ENCODE peak calls at places on chromosomes 2 and 18, in nine cellular contexts. One of them, this sample, is unnamed.
A peak's percentile ranks its signal among the peaks of the same experiment; 100 is the strongest.

GRCh38 chr2:879540-879939 is 71.1 kb upstream of the SNTG2 start:
- DNase-seq in Karpas-422: no peak
- DNase-seq in AG10803: no peak
- DNase-seq in H9: no peak
- DNase-seq in endothelial cell: no peak
- DNase-seq in memory B cell: no peak
- DNase-seq in pons: no peak
- DNase-seq in foreskin fibroblast: no peak
- DNase-seq in stimulated activated CD4-positive, alpha-beta T cell treated with anti-CD3 and anti-CD28 coated beads, TNF-alpha, amount 100 ng/mL, for 1 hour: no peak
- DNase-seq in this sample: no peak

GRCh38 chr2:134736167-134736885 is 17.5 kb upstream of the TMEM163 start:
- DNase-seq in H9: peak; percentile 45
- DNase-seq in pons: peak; percentile 65
- DNase-seq in stimulated activated CD4-positive, alpha-beta T cell treated with anti-CD3 and anti-CD28 coated beads, TNF-alpha, amount 100 ng/mL, for 1 hour: no peak
- DNase-seq in Karpas-422: peak; percentile 86
- DNase-seq in AG10803: peak; percentile 62
- DNase-seq in endothelial cell: peak; percentile 20
- DNase-seq in memory B cell: no peak
- DNase-seq in foreskin fibroblast: peak; percentile 41
- DNase-seq in this sample: no peak

GRCh38 chr2:157840568-157841156 is 35.5 kb downstream of the ACVR1 start:
- DNase-seq in memory B cell: no peak
- DNase-seq in pons: no peak
- DNase-seq in AG10803: no peak
- DNase-seq in H9: peak; percentile 36
- DNase-seq in Karpas-422: no peak
- DNase-seq in endothelial cell: no peak
- DNase-seq in foreskin fibroblast: no peak
- DNase-seq in stimulated activated CD4-positive, alpha-beta T cell treated with anti-CD3 and anti-CD28 coated beads, TNF-alpha, amount 100 ng/mL, for 1 hour: no peak
- DNase-seq in this sample: no peak

GRCh38 chr2:12412898-12413305 is 303.8 kb upstream of the TRIB2 start:
- DNase-seq in foreskin fibroblast: no peak
- DNase-seq in Karpas-422: no peak
- DNase-seq in pons: no peak
- DNase-seq in endothelial cell: no peak
- DNase-seq in AG10803: no peak
- DNase-seq in H9: no peak
- DNase-seq in memory B cell: no peak
- DNase-seq in stimulated activated CD4-positive, alpha-beta T cell treated with anti-CD3 and anti-CD28 coated beads, TNF-alpha, amount 100 ng/mL, for 1 hour: no peak
- DNase-seq in this sample: no peak

GRCh38 chr18:48138660-48139426 is 208.4 kb upstream of the SMAD2 start:
- DNase-seq in pons: no peak
- DNase-seq in memory B cell: no peak
- DNase-seq in endothelial cell: no peak
- DNase-seq in Karpas-422: no peak
- DNase-seq in stimulated activated CD4-positive, alpha-beta T cell treated with anti-CD3 and anti-CD28 coated beads, TNF-alpha, amount 100 ng/mL, for 1 hour: no peak
- DNase-seq in H9: no peak
- DNase-seq in foreskin fibroblast: no peak
- DNase-seq in AG10803: no peak
- DNase-seq in this sample: no peak

GRCh38 chr2:9558948-9559381 is 3.3 kb upstream of the ADAM17 start:
- DNase-seq in Karpas-422: no peak
- DNase-seq in foreskin fibroblast: peak; percentile 97
- DNase-seq in endothelial cell: no peak
- DNase-seq in H9: no peak
- DNase-seq in pons: no peak
- DNase-seq in AG10803: peak; percentile 90
- DNase-seq in stimulated activated CD4-positive, alpha-beta T cell treated with anti-CD3 and anti-CD28 coated beads, TNF-alpha, amount 100 ng/mL, for 1 hour: no peak
- DNase-seq in memory B cell: no peak
- DNase-seq in this sample: no peak

GRCh38 chr2:241566468-241566867 is 7.9 kb downstream of the BOK start:
- DNase-seq in stimulated activated CD4-positive, alpha-beta T cell treated with anti-CD3 and anti-CD28 coated beads, TNF-alpha, amount 100 ng/mL, for 1 hour: no peak
- DNase-seq in Karpas-422: no peak
- DNase-seq in H9: no peak
- DNase-seq in endothelial cell: no peak
- DNase-seq in memory B cell: no peak
- DNase-seq in pons: no peak
- DNase-seq in AG10803: no peak
- DNase-seq in foreskin fibroblast: no peak
- DNase-seq in this sample: no peak

GRCh38 chr2:144523606-144524131 is 3.8 kb upstream of the ZEB2 start:
- DNase-seq in pons: peak; percentile 64
- DNase-seq in H9: peak; percentile 71
- DNase-seq in AG10803: no peak
- DNase-seq in Karpas-422: peak; percentile 47
- DNase-seq in endothelial cell: no peak
- DNase-seq in foreskin fibroblast: peak; percentile 50
- DNase-seq in stimulated activated CD4-positive, alpha-beta T cell treated with anti-CD3 and anti-CD28 coated beads, TNF-alpha, amount 100 ng/mL, for 1 hour: no peak
- DNase-seq in memory B cell: no peak
- DNase-seq in this sample: no peak

GRCh38 chr18:58996131-58996632 is 131.5 kb downstream of the ZNF532 start:
- DNase-seq in stimulated activated CD4-positive, alpha-beta T cell treated with anti-CD3 and anti-CD28 coated beads, TNF-alpha, amount 100 ng/mL, for 1 hour: no peak
- DNase-seq in foreskin fibroblast: peak; percentile 75
- DNase-seq in memory B cell: no peak
- DNase-seq in Karpas-422: no peak
- DNase-seq in endothelial cell: no peak
- DNase-seq in AG10803: peak; percentile 93
- DNase-seq in pons: no peak
- DNase-seq in H9: no peak
- DNase-seq in this sample: no peak

GRCh38 chr2:183490930-183491329 is 366.7 kb downstream of the NUP35 start:
- DNase-seq in memory B cell: no peak
- DNase-seq in pons: peak; percentile 22
- DNase-seq in Karpas-422: no peak
- DNase-seq in AG10803: no peak
- DNase-seq in H9: no peak
- DNase-seq in endothelial cell: no peak
- DNase-seq in foreskin fibroblast: no peak
- DNase-seq in stimulated activated CD4-positive, alpha-beta T cell treated with anti-CD3 and anti-CD28 coated beads, TNF-alpha, amount 100 ng/mL, for 1 hour: no peak
- DNase-seq in this sample: no peak

GRCh38 chr2:138732651-138733050 is 47.5 kb downstream of the NXPH2 start:
- DNase-seq in memory B cell: no peak
- DNase-seq in Karpas-422: no peak
- DNase-seq in foreskin fibroblast: no peak
- DNase-seq in H9: no peak
- DNase-seq in endothelial cell: no peak
- DNase-seq in stimulated activated CD4-positive, alpha-beta T cell treated with anti-CD3 and anti-CD28 coated beads, TNF-alpha, amount 100 ng/mL, for 1 hour: no peak
- DNase-seq in pons: no peak
- DNase-seq in AG10803: no peak
- DNase-seq in this sample: no peak

GRCh38 chr2:28544915-28545589 is 49.2 kb downstream of the PLB1 start:
- DNase-seq in endothelial cell: no peak
- DNase-seq in Karpas-422: no peak
- DNase-seq in foreskin fibroblast: peak; percentile 26
- DNase-seq in AG10803: no peak
- DNase-seq in memory B cell: no peak
- DNase-seq in stimulated activated CD4-positive, alpha-beta T cell treated with anti-CD3 and anti-CD28 coated beads, TNF-alpha, amount 100 ng/mL, for 1 hour: no peak
- DNase-seq in pons: no peak
- DNase-seq in H9: no peak
- DNase-seq in this sample: no peak

GRCh38 chr2:130198343-130198742 is at the start of gene TUBA3E:
- DNase-seq in endothelial cell: no peak
- DNase-seq in Karpas-422: no peak
- DNase-seq in memory B cell: no peak
- DNase-seq in AG10803: no peak
- DNase-seq in pons: no peak
- DNase-seq in stimulated activated CD4-positive, alpha-beta T cell treated with anti-CD3 and anti-CD28 coated beads, TNF-alpha, amount 100 ng/mL, for 1 hour: no peak
- DNase-seq in H9: no peak
- DNase-seq in foreskin fibroblast: no peak
- DNase-seq in this sample: no peak

GRCh38 chr2:106561803-106562202 is 74.6 kb downstream of the CD8B2 start:
- DNase-seq in H9: no peak
- DNase-seq in stimulated activated CD4-positive, alpha-beta T cell treated with anti-CD3 and anti-CD28 coated beads, TNF-alpha, amount 100 ng/mL, for 1 hour: no peak
- DNase-seq in AG10803: no peak
- DNase-seq in endothelial cell: no peak
- DNase-seq in foreskin fibroblast: no peak
- DNase-seq in memory B cell: no peak
- DNase-seq in pons: no peak
- DNase-seq in Karpas-422: no peak
- DNase-seq in this sample: no peak

GRCh38 chr2:164808776-164809175 is 32.8 kb downstream of the COBLL1 start:
- DNase-seq in memory B cell: no peak
- DNase-seq in endothelial cell: no peak
- DNase-seq in AG10803: peak; percentile 71
- DNase-seq in foreskin fibroblast: peak; percentile 24
- DNase-seq in Karpas-422: no peak
- DNase-seq in stimulated activated CD4-positive, alpha-beta T cell treated with anti-CD3 and anti-CD28 coated beads, TNF-alpha, amount 100 ng/mL, for 1 hour: no peak
- DNase-seq in H9: no peak
- DNase-seq in pons: no peak
- DNase-seq in this sample: no peak

GRCh38 chr2:45860136-45861106 is 208.9 kb downstream of the PRKCE start:
- DNase-seq in Karpas-422: peak; percentile 66
- DNase-seq in stimulated activated CD4-positive, alpha-beta T cell treated with anti-CD3 and anti-CD28 coated beads, TNF-alpha, amount 100 ng/mL, for 1 hour: no peak
- DNase-seq in endothelial cell: no peak
- DNase-seq in pons: peak; percentile 89
- DNase-seq in H9: no peak
- DNase-seq in AG10803: peak; percentile 65
- DNase-seq in memory B cell: no peak
- DNase-seq in foreskin fibroblast: peak; percentile 85
- DNase-seq in this sample: no peak

GRCh38 chr18:34807106-34807796 is 97.2 kb downstream of the DTNA start:
- DNase-seq in pons: no peak
- DNase-seq in AG10803: no peak
- DNase-seq in foreskin fibroblast: no peak
- DNase-seq in Karpas-422: no peak
- DNase-seq in memory B cell: no peak
- DNase-seq in stimulated activated CD4-positive, alpha-beta T cell treated with anti-CD3 and anti-CD28 coated beads, TNF-alpha, amount 100 ng/mL, for 1 hour: no peak
- DNase-seq in H9: peak; percentile 72
- DNase-seq in endothelial cell: no peak
- DNase-seq in this sample: no peak

GRCh38 chr18:10792181-10792580 is 266.4 kb downstream of the NAPG start:
- DNase-seq in foreskin fibroblast: no peak
- DNase-seq in memory B cell: no peak
- DNase-seq in AG10803: no peak
- DNase-seq in Karpas-422: no peak
- DNase-seq in pons: no peak
- DNase-seq in H9: no peak
- DNase-seq in endothelial cell: no peak
- DNase-seq in stimulated activated CD4-positive, alpha-beta T cell treated with anti-CD3 and anti-CD28 coated beads, TNF-alpha, amount 100 ng/mL, for 1 hour: no peak
- DNase-seq in this sample: no peak

GRCh38 chr2:106094101-106094860 is 99.8 kb downstream of the UXS1 start:
- DNase-seq in endothelial cell: no peak
- DNase-seq in Karpas-422: no peak
- DNase-seq in pons: no peak
- DNase-seq in stimulated activated CD4-positive, alpha-beta T cell treated with anti-CD3 and anti-CD28 coated beads, TNF-alpha, amount 100 ng/mL, for 1 hour: no peak
- DNase-seq in memory B cell: no peak
- DNase-seq in H9: no peak
- DNase-seq in foreskin fibroblast: no peak
- DNase-seq in AG10803: no peak
- DNase-seq in this sample: peak; percentile 36

GRCh38 chr2:167510071-167510759 is 621.9 kb downstream of the XIRP2 start:
- DNase-seq in Karpas-422: no peak
- DNase-seq in memory B cell: no peak
- DNase-seq in endothelial cell: no peak
- DNase-seq in foreskin fibroblast: peak; percentile 28
- DNase-seq in H9: no peak
- DNase-seq in stimulated activated CD4-positive, alpha-beta T cell treated with anti-CD3 and anti-CD28 coated beads, TNF-alpha, amount 100 ng/mL, for 1 hour: no peak
- DNase-seq in AG10803: no peak
- DNase-seq in pons: no peak
- DNase-seq in this sample: no peak

GRCh38 chr18:57434536-57435494 is at the start of gene ONECUT2:
- DNase-seq in Karpas-422: no peak
- DNase-seq in foreskin fibroblast: peak; percentile 98
- DNase-seq in AG10803: peak; percentile 87
- DNase-seq in memory B cell: peak; percentile 49
- DNase-seq in H9: peak; percentile 98
- DNase-seq in stimulated activated CD4-positive, alpha-beta T cell treated with anti-CD3 and anti-CD28 coated beads, TNF-alpha, amount 100 ng/mL, for 1 hour: no peak
- DNase-seq in pons: peak; percentile 85
- DNase-seq in endothelial cell: peak; percentile 99
- DNase-seq in this sample: peak; percentile 10

GRCh38 chr18:63859781-63860535 is 27.5 kb upstream of the SERPINB2 start:
- DNase-seq in H9: no peak
- DNase-seq in pons: no peak
- DNase-seq in stimulated activated CD4-positive, alpha-beta T cell treated with anti-CD3 and anti-CD28 coated beads, TNF-alpha, amount 100 ng/mL, for 1 hour: no peak
- DNase-seq in memory B cell: no peak
- DNase-seq in endothelial cell: no peak
- DNase-seq in foreskin fibroblast: no peak
- DNase-seq in AG10803: no peak
- DNase-seq in Karpas-422: no peak
- DNase-seq in this sample: no peak

GRCh38 chr2:175207741-175208438 is 26.4 kb upstream of the ATP5MC3 start:
- DNase-seq in Karpas-422: no peak
- DNase-seq in pons: peak; percentile 15
- DNase-seq in AG10803: peak; percentile 17
- DNase-seq in H9: no peak
- DNase-seq in endothelial cell: no peak
- DNase-seq in stimulated activated CD4-positive, alpha-beta T cell treated with anti-CD3 and anti-CD28 coated beads, TNF-alpha, amount 100 ng/mL, for 1 hour: no peak
- DNase-seq in memory B cell: no peak
- DNase-seq in foreskin fibroblast: peak; percentile 28
- DNase-seq in this sample: no peak

GRCh38 chr2:33126973-33127372 is 180.2 kb downstream of the LTBP1 start:
- DNase-seq in foreskin fibroblast: peak; percentile 83
- DNase-seq in stimulated activated CD4-positive, alpha-beta T cell treated with anti-CD3 and anti-CD28 coated beads, TNF-alpha, amount 100 ng/mL, for 1 hour: no peak
- DNase-seq in memory B cell: no peak
- DNase-seq in Karpas-422: no peak
- DNase-seq in H9: no peak
- DNase-seq in AG10803: peak; percentile 68
- DNase-seq in endothelial cell: no peak
- DNase-seq in pons: no peak
- DNase-seq in this sample: no peak

GRCh38 chr2:130967020-130967495 is 126.2 kb downstream of the FAM168B start:
- DNase-seq in Karpas-422: no peak
- DNase-seq in endothelial cell: no peak
- DNase-seq in foreskin fibroblast: no peak
- DNase-seq in pons: no peak
- DNase-seq in stimulated activated CD4-positive, alpha-beta T cell treated with anti-CD3 and anti-CD28 coated beads, TNF-alpha, amount 100 ng/mL, for 1 hour: no peak
- DNase-seq in H9: no peak
- DNase-seq in memory B cell: no peak
- DNase-seq in AG10803: no peak
- DNase-seq in this sample: no peak

GRCh38 chr2:236991874-236992273 is 93.8 kb upstream of the COPS8 start:
- DNase-seq in H9: no peak
- DNase-seq in stimulated activated CD4-positive, alpha-beta T cell treated with anti-CD3 and anti-CD28 coated beads, TNF-alpha, amount 100 ng/mL, for 1 hour: no peak
- DNase-seq in endothelial cell: no peak
- DNase-seq in Karpas-422: no peak
- DNase-seq in foreskin fibroblast: no peak
- DNase-seq in pons: no peak
- DNase-seq in AG10803: no peak
- DNase-seq in memory B cell: no peak
- DNase-seq in this sample: no peak

GRCh38 chr2:138711812-138712211 is 68.4 kb downstream of the NXPH2 start:
- DNase-seq in AG10803: no peak
- DNase-seq in foreskin fibroblast: no peak
- DNase-seq in memory B cell: no peak
- DNase-seq in pons: no peak
- DNase-seq in Karpas-422: no peak
- DNase-seq in H9: no peak
- DNase-seq in stimulated activated CD4-positive, alpha-beta T cell treated with anti-CD3 and anti-CD28 coated beads, TNF-alpha, amount 100 ng/mL, for 1 hour: no peak
- DNase-seq in endothelial cell: no peak
- DNase-seq in this sample: no peak

This sample was measured in activated CD4-positive, CD25-positive, alpha-beta regulatory T cell treated with anti-CD3 and anti-CD28 coated beads, Interleukin-2, amount 50 U/mL, for 16 hours.